ENCODE peak calls at places on chromosome 17, in six cellular contexts. N is mucosa of descending colon, L is cardiac muscle cell, M is fibroblast of lung, Q is DND-41, C is transverse colon. D is an unnamed sample.

GRCh38 chr17:42918902-42919521 is 18.4 kb downstream of the G6PC1 start:
- DNase-seq in N (no peak), M (peak), Q (no peak), L (no peak), C (no peak), D (no peak)

GRCh38 chr17:56173958-56174357 is 20.7 kb downstream of the ANKFN1 start:
- DNase-seq in L (no peak), M (no peak), Q (peak), N (no peak), C (no peak), D (no peak)

GRCh38 chr17:76076100-76076764 is 1.7 kb downstream of the GALR2 start:
- DNase-seq in Q (no peak), L (no peak), M (no peak), C (no peak), N (no peak), D (no peak)

GRCh38 chr17:16378631-16379282 is 2.1 kb upstream of the UBB start:
- DNase-seq in N (peak), M (no peak), L (no peak), C (peak), Q (no peak), D (no peak)

GRCh38 chr17:46876353-46876887 is 25.0 kb downstream of the WNT9B start:
- DNase-seq in C (peak), Q (no peak), N (peak), L (no peak), M (no peak), D (no peak)

GRCh38 chr17:7220593-7221280 is 999 bp downstream of the ACADVL start:
- DNase-seq in N (peak), Q (peak), C (peak), L (peak), M (peak), D (peak)

GRCh38 chr17:50798424-50799344 is 31.4 kb upstream of the ANKRD40CL start:
- DNase-seq in C (no peak), Q (no peak), M (no peak), L (no peak), N (no peak), D (no peak)

GRCh38 chr17:17213775-17214174 is 7.6 kb upstream of the PLD6 start:
- DNase-seq in L (no peak), Q (no peak), C (no peak), M (no peak), N (no peak), D (no peak)

GRCh38 chr17:19405114-19405513 is 5.9 kb upstream of the RNF112 start:
- DNase-seq in Q (no peak), C (no peak), M (no peak), N (no peak), L (no peak), D (no peak)

GRCh38 chr17:14396542-14396941 is 95.7 kb downstream of the HS3ST3B1 start:
- DNase-seq in L (peak), M (peak), C (no peak), Q (no peak), N (no peak), D (peak)

GRCh38 chr17:32590974-32591373 is 104.2 kb downstream of the CDK5R1 start:
- DNase-seq in Q (no peak), M (no peak), C (no peak), L (no peak), N (no peak), D (no peak)

GRCh38 chr17:32588135-32588534 is 101.3 kb downstream of the CDK5R1 start:
- DNase-seq in M (no peak), L (no peak), Q (no peak), N (no peak), C (no peak), D (no peak)

GRCh38 chr17:32591428-32591827 is 104.6 kb downstream of the CDK5R1 start:
- DNase-seq in N (no peak), C (no peak), Q (no peak), L (no peak), M (no peak), D (no peak)

GRCh38 chr17:32586666-32587065 is 99.9 kb downstream of the CDK5R1 start:
- DNase-seq in M (no peak), L (peak), C (no peak), Q (no peak), N (no peak), D (no peak)

DNA sequence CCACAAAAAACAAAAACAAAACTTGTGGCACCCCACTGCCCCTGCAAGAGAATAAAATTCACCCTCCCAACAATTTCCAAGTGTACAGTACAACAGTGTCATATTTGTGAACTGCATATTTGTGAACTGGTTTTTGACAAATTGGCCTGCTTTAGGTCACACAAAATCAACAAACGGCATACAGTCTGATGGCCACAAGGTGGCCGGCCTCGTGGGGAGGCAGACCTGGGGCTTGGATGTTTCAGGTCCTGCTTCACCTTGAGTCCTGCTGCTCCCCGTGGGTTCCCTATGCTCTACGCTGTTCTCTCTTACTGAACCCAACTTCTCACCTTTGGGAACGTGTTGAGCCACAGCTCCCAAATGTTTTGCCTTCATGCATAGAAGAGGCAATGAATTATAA is 102.2 kb downstream of the CDK5R1 start:
- DNase-seq in C (no peak), N (no peak), Q (no peak), L (no peak), M (no peak), D (no peak)
- TF ChIP-seq CTCF in C (no peak), N (no peak), Q (peak), L (peak), M (no peak), D (no peak)

GRCh38 chr17:72419866-72420774 is 299.3 kb downstream of the SOX9 start:
- DNase-seq in L (no peak), M (no peak), N (no peak), Q (no peak), C (peak), D (no peak)
- H3K4me3 ChIP-seq in L (no peak), M (no peak), N (no peak), Q (no peak), C (no peak), D (no peak)

GRCh38 chr17:33560165-33560564 is 267.1 kb upstream of the ASIC2 start:
- DNase-seq in C (no peak), N (no peak), L (peak), Q (no peak), M (no peak), D (peak)
- TF ChIP-seq CTCF in C (no peak), N (no peak), L (no peak), Q (no peak), M (no peak), D (no peak)

GRCh38 chr17:44548714-44549230 is 8.5 kb upstream of the FZD2 start:
- DNase-seq in L (no peak), Q (no peak), N (no peak), M (no peak), C (no peak), D (no peak)
- H3K4me3 ChIP-seq in L (no peak), Q (no peak), N (no peak), M (no peak), C (no peak), D (no peak)

GRCh38 chr17:33686171-33686570 is 393.1 kb upstream of the ASIC2 start:
- DNase-seq in Q (peak), M (no peak), L (no peak), C (no peak), N (no peak), D (no peak)
- TF ChIP-seq CTCF in Q (peak), M (peak), L (peak), C (peak), N (no peak), D (peak)

GRCh38 chr17:60630352-60630751 is 30.4 kb downstream of the PPM1D start:
- DNase-seq in C (peak), L (peak), N (no peak), Q (no peak), M (no peak), D (peak)
- H3K4me3 ChIP-seq in C (no peak), L (no peak), N (no peak), Q (no peak), M (no peak), D (no peak)

GRCh38 chr17:66192378-66192687 is 400 bp upstream of the CEP112 start:
- DNase-seq in Q (no peak), L (no peak), N (no peak), M (peak), C (no peak), D (no peak)
- TF ChIP-seq CTCF in Q (no peak), L (no peak), N (no peak), M (no peak), C (no peak), D (no peak)

DNA sequence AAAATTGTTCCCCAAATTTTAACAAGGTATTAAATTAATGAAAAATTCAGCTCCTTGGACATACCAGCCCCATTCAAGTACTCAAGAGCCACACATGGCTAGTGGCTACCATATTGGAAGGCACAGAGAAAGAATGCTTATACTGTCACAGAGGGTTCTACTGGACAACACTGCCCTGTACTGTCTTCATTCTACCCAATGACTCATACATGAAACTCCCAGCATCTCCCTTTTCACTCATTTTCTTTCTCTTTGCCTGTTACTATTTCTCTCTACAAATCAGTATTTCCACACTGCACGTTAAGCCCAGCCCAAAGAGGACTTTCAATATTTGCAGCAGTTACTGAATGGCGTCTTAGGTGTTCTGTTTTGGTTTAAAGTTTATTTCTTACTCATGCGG is 72.1 kb upstream of the RCVRN start:
- DNase-seq in L (peak), Q (no peak), N (no peak), M (no peak), C (no peak), D (no peak)
- H3K4me3 ChIP-seq in L (no peak), Q (no peak), N (no peak), M (no peak), C (no peak), D (no peak)

D was measured in fibroblast of pulmonary artery.